ENCODE peak calls at places on chromosomes 6 and 20, in four cellular contexts. Z is HCT116, V is K562, Y is HepG2. M is an unnamed sample.

GRCh38 chr6:5398530-5398929 is 137.2 kb downstream of the FARS2 start:
- DNase-seq in Z (peak), V (peak), Y (peak), M (no peak)

GRCh38 chr6:43702522-43703440 is 15.2 kb upstream of the MRPS18A start:
- DNase-seq in Z (peak), V (peak), Y (peak), M (peak)

GRCh38 chr6:4997862-4998261 is 6.0 kb downstream of the RPP40 start:
- DNase-seq in Z (no peak), V (no peak), Y (no peak), M (no peak)

GRCh38 chr6:41226752-41227151 is 1.4 kb upstream of the TREML4 start:
- DNase-seq in Z (no peak), V (no peak), Y (no peak), M (no peak)

GRCh38 chr6:110360671-110361070 is 2.5 kb upstream of the METTL24 start:
- DNase-seq in Z (no peak), V (no peak), Y (peak), M (no peak)

GRCh38 chr6:119233327-119233984 is 116.1 kb downstream of the MAN1A1 start:
- DNase-seq in Z (no peak), V (no peak), Y (no peak), M (no peak)

GRCh38 chr6:109877028-109877726 is 100.9 kb upstream of the GPR6 start:
- DNase-seq in Z (no peak), V (no peak), Y (no peak), M (no peak)

GRCh38 chr6:86937219-86938079 is at the start of gene HTR1E:
- DNase-seq in Z (peak), V (peak), Y (peak), M (no peak)

GRCh38 chr6:3311798-3312197 is 53.1 kb downstream of the PSMG4 start:
- DNase-seq in Z (no peak), V (peak), Y (no peak), M (no peak)

GRCh38 chr6:156752666-156753301 is 24.4 kb upstream of the ARID1B start:
- DNase-seq in Z (no peak), V (peak), Y (peak), M (no peak)

GRCh38 chr20:63152322-63153253 is 63.3 kb downstream of the YTHDF1 start:
- DNase-seq in Z (no peak), V (no peak), Y (no peak), M (no peak)

GRCh38 chr6:27161946-27162603 is 85.4 kb upstream of the PRSS16 start:
- DNase-seq in Z (peak), V (peak), Y (peak), M (no peak)

GRCh38 chr6:169950558-169950957 is 199.1 kb downstream of the ERMARD start:
- DNase-seq in Z (peak), V (no peak), Y (no peak), M (no peak)

GRCh38 chr20:57346477-57346876 is 4.6 kb upstream of the RAE1 start:
- DNase-seq in Z (peak), V (peak), Y (peak), M (peak)

GRCh38 chr6:41723178-41723935 is 12.1 kb downstream of the TFEB start:
- DNase-seq in Z (no peak), V (peak), Y (peak), M (no peak)

GRCh38 chr6:164520916-164521315 is 788.5 kb downstream of the C6orf118 start:
- DNase-seq in Z (no peak), V (no peak), Y (no peak), M (no peak)

GRCh38 chr6:111737065-111737521 is 131.4 kb upstream of the TRAF3IP2 start:
- DNase-seq in Z (no peak), V (no peak), Y (peak), M (no peak)

GRCh38 chr20:9590189-9590588 is 75.8 kb downstream of the LAMP5 start:
- DNase-seq in Z (no peak), V (no peak), Y (no peak), M (no peak)

GRCh38 chr6:150204705-150205472 is 62.0 kb downstream of the PPP1R14C start:
- DNase-seq in Z (no peak), V (peak), Y (no peak), M (no peak)

GRCh38 chr6:136521891-136522290 is 28.3 kb downstream of the MAP7 start:
- DNase-seq in Z (no peak), V (no peak), Y (no peak), M (no peak)

GRCh38 chr6:10030942-10031537 is 383.8 kb downstream of the TFAP2A start:
- DNase-seq in Z (peak), V (peak), Y (peak), M (no peak)

GRCh38 chr6:399785-400517 is 8.4 kb downstream of the IRF4 start:
- DNase-seq in Z (no peak), V (no peak), Y (no peak), M (no peak)

GRCh38 chr6:137218473-137218916 is 690 bp downstream of the IFNGR1 start:
- DNase-seq in Z (no peak), V (peak), Y (peak), M (no peak)

GRCh38 chr20:11719153-11719552 is 198.5 kb upstream of the BTBD3 start:
- DNase-seq in Z (no peak), V (no peak), Y (no peak), M (peak)

GRCh38 chr20:59780494-59781185 is 152.8 kb downstream of the SYCP2 start:
- DNase-seq in Z (no peak), V (no peak), Y (no peak), M (no peak)

GRCh38 chr20:25227317-25227831 is 20.5 kb upstream of the PYGB start:
- DNase-seq in Z (no peak), V (peak), Y (peak), M (no peak)

GRCh38 chr6:129282053-129282452 is 399.1 kb downstream of the LAMA2 start:
- DNase-seq in Z (no peak), V (no peak), Y (no peak), M (no peak)

GRCh38 chr6:35054106-35054742 is 86.9 kb downstream of the TCP11 start:
- DNase-seq in Z (no peak), V (no peak), Y (no peak), M (no peak)

GRCh38 chr20:48196486-48196885 is 411.2 kb upstream of the SULF2 start:
- DNase-seq in Z (no peak), V (no peak), Y (no peak), M (no peak)

GRCh38 chr6:96923871-96924493 is 546 bp upstream of the KLHL32 start:
- DNase-seq in Z (no peak), V (no peak), Y (peak), M (peak)

GRCh38 chr20:46312075-46312944 is 4.0 kb upstream of the CDH22 start:
- DNase-seq in Z (no peak), V (peak), Y (peak), M (peak)
- TF ChIP-seq FOSL1 in Z (no peak), V (no peak), Y (no peak), M (no peak)

GRCh38 chr6:135268263-135268662 is 87.2 kb downstream of the MYB start:
- DNase-seq in Z (no peak), V (no peak), Y (no peak), M (no peak)
- TF ChIP-seq SP1 in Z (no peak), V (no peak), Y (no peak), M (no peak)

DNA sequence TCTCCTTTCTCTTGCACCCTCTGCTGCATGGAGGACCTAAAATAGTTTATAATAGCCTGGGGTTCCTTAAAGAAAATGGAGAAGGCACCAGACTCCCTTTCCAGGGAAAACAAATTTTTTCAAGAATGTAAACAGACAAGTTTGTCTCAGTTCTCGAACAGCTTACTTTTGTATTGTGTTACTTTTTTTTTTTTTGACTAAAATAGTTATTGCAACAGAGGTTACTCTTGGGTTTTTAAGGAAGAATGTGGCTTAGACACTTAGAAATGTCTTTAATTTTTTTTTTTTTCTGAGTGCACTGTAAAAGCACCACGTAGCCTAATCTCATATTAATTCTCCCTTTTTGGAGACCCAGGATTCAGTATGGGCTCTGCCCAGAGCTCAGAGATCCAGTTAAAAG is 148.7 kb upstream of the CARMIL1 start:
- DNase-seq in Z (no peak), V (no peak), Y (no peak), M (no peak)
- TF ChIP-seq FOSL1 in Z (no peak), V (no peak), Y (no peak), M (no peak)

GRCh38 chr6:142835787-142836186 is 109.2 kb downstream of the HIVEP2 start:
- DNase-seq in Z (no peak), V (no peak), Y (no peak), M (no peak)
- TF ChIP-seq SP1 in Z (no peak), V (no peak), Y (no peak), M (no peak)

GRCh38 chr6:101722991-101723579 is 329.6 kb downstream of the GRIK2 start:
- DNase-seq in Z (no peak), V (no peak), Y (no peak), M (no peak)
- TF ChIP-seq FOSL1 in Z (no peak), V (no peak), Y (no peak), M (no peak)

GRCh38 chr20:23687986-23688385 is 852 bp downstream of the CST4 start:
- DNase-seq in Z (no peak), V (no peak), Y (no peak), M (no peak)
- TF ChIP-seq SP1 in Z (no peak), V (no peak), Y (no peak), M (no peak)

DNA sequence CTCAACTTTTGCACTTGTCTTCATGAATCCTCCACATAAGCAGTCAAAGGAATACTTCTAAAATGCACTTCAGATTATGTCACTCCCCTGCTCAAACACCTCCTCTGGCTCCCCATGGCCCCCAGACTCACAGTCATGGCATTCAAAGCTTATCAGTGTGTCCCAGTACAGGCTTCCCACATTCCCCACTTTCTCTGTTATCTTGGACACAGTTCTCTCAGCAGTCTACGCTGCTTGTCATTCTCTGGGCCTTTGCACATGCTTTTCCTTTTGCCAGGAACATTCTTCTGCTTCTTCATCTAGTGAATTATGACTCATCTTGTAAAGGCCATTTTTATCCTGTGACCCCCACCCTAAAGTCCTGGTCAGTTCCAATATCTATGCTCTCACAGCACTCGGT is 31.8 kb downstream of the SLC13A3 start:
- DNase-seq in Z (no peak), V (peak), Y (no peak), M (no peak)
- TF ChIP-seq FOSL1 in Z (no peak), V (no peak), Y (no peak), M (no peak)